ENCODE peak calls at places on chromosomes 16 and 17, in six cellular contexts. E is transverse colon, W is cardiac muscle cell, M is pancreas, O is tibial artery, T is PC-9. U is an unnamed sample.

GRCh38 chr16:4517812-4518211 is 20.8 kb downstream of the CDIP1 start:
- DNase-seq in M (no peak), T (no peak), W (peak; percentile 57), O (no peak), E (no peak), U (no peak)

GRCh38 chr16:82630219-82630618 is 3.5 kb downstream of the CDH13 start:
- DNase-seq in O (no peak), W (no peak), T (no peak), E (no peak), M (no peak), U (no peak)

GRCh38 chr17:62678214-62678919 is 50.9 kb downstream of the MRC2 start:
- DNase-seq in W (no peak), E (no peak), M (no peak), O (no peak), T (no peak), U (no peak)

GRCh38 chr16:48811478-48811877 is 201.5 kb upstream of the N4BP1 start:
- DNase-seq in E (no peak), M (no peak), W (no peak), T (no peak), O (no peak), U (no peak)

GRCh38 chr16:25771812-25772568 is 80.2 kb downstream of the HS3ST4 start:
- DNase-seq in T (no peak), O (no peak), M (no peak), W (no peak), E (no peak), U (no peak)

GRCh38 chr17:14205992-14206461 is 30.6 kb downstream of the CDRT15 start:
- DNase-seq in E (peak; percentile 78), W (no peak), T (peak; percentile 94), M (peak; percentile 88), O (no peak), U (no peak)

GRCh38 chr16:20359997-20360396 is 7.5 kb upstream of the UMOD start:
- DNase-seq in E (no peak), W (no peak), M (peak; percentile 34), T (no peak), O (no peak), U (no peak)

GRCh38 chr17:178292-179065 is 3.0 kb downstream of the DOC2B start:
- DNase-seq in M (no peak), O (no peak), T (no peak), W (no peak), E (no peak), U (no peak)

GRCh38 chr16:57803413-57803990 is 1.2 kb upstream of the KIFC3 start:
- DNase-seq in E (no peak), O (no peak), W (peak; percentile 64), T (no peak), M (peak; percentile 32), U (no peak)

GRCh38 chr16:56667581-56668571 is at the start of gene MT1G:
- DNase-seq in O (no peak), T (no peak), M (peak; percentile 94), E (peak; percentile 74), W (peak; percentile 56), U (no peak)

GRCh38 chr17:51848451-51848850 is 310.1 kb downstream of the CA10 start:
- DNase-seq in E (no peak), O (no peak), T (no peak), W (no peak), M (no peak), U (no peak)

GRCh38 chr16:7513429-7513828 is 180.8 kb downstream of the RBFOX1 start:
- DNase-seq in E (no peak), O (no peak), T (no peak), M (no peak), W (no peak), U (no peak)

GRCh38 chr17:19728114-19728495 is 11.7 kb upstream of the SLC47A2 start:
- DNase-seq in W (peak; percentile 89), M (peak; percentile 93), E (peak; percentile 80), T (peak; percentile 89), O (peak; percentile 90), U (peak; percentile 40)

GRCh38 chr17:54948380-54948779 is 20.1 kb downstream of the COX11 start:
- DNase-seq in T (peak; percentile 90), W (peak; percentile 58), E (no peak), M (no peak), O (no peak), U (no peak)

GRCh38 chr17:55734128-55734781 is 11.6 kb upstream of the TMEM100 start:
- DNase-seq in M (no peak), O (no peak), W (peak; percentile 24), E (no peak), T (no peak), U (no peak)

GRCh38 chr16:79169239-79169638 is 431.3 kb downstream of the MAF start:
- DNase-seq in E (no peak), M (no peak), T (no peak), O (no peak), W (no peak), U (no peak)

GRCh38 chr17:62653831-62654829 is 26.7 kb downstream of the MRC2 start:
- DNase-seq in W (peak; percentile 66), M (no peak), O (peak; percentile 44), E (peak; percentile 28), T (no peak), U (no peak)

GRCh38 chr17:33017366-33017765 is 25.7 kb downstream of the SPACA3 start:
- DNase-seq in M (no peak), W (no peak), E (no peak), T (no peak), O (no peak), U (no peak)

GRCh38 chr17:78748730-78749317 is 33.2 kb downstream of the CYTH1 start:
- DNase-seq in T (peak; percentile 46), E (peak; percentile 68), O (peak; percentile 73), W (peak; percentile 54), M (no peak), U (no peak)

GRCh38 chr16:88458773-88459235 is 5.7 kb downstream of the ZFPM1 start:
- DNase-seq in O (no peak), W (no peak), M (no peak), E (no peak), T (no peak), U (no peak)

GRCh38 chr17:68060336-68060735 is 24.8 kb downstream of the KPNA2 start:
- DNase-seq in M (no peak), W (no peak), T (no peak), O (no peak), E (no peak), U (no peak)

GRCh38 chr17:79658811-79659207 is 48.0 kb upstream of the RBFOX3 start:
- DNase-seq in O (no peak), E (peak; percentile 26), M (no peak), W (peak; percentile 45), T (no peak), U (no peak)

GRCh38 chr16:85335584-85336492 is 223.6 kb upstream of the CIBAR2 start:
- DNase-seq in M (no peak), E (peak; percentile 66), O (no peak), T (no peak), W (peak; percentile 43), U (no peak)

GRCh38 chr17:42098747-42099399 is 600 bp upstream of the ZNF385C start:
- DNase-seq in O (no peak), M (no peak), W (no peak), E (no peak), T (no peak), U (no peak)

GRCh38 chr17:71109697-71110096 is 940.4 kb downstream of the KCNJ2 start:
- DNase-seq in E (no peak), W (no peak), T (no peak), O (no peak), M (no peak), U (no peak)

GRCh38 chr17:80285237-80285920 is 24.7 kb downstream of the RNF213 start:
- DNase-seq in O (no peak), M (no peak), W (no peak), T (no peak), E (no peak), U (no peak)

GRCh38 chr17:19331134-19331533 is 31.4 kb downstream of the B9D1 start:
- DNase-seq in W (peak; percentile 70), T (peak; percentile 52), O (no peak), E (no peak), M (no peak), U (no peak)

GRCh38 chr16:3963203-3963602 is 82.7 kb upstream of the CREBBP start:
- DNase-seq in M (no peak), T (no peak), W (peak; percentile 30), E (no peak), O (no peak), U (no peak)

GRCh38 chr17:81486174-81486810 is 26.3 kb downstream of the ACTG1 start:
- DNase-seq in M (no peak), E (no peak), W (no peak), T (no peak), O (no peak), U (no peak)
- H3K27ac ChIP-seq in M (no peak overlapping the region), E (no peak overlapping the region), W (no peak overlapping the region), T (no peak overlapping the region), O (no peak overlapping the region), U (no peak overlapping the region)

DNA sequence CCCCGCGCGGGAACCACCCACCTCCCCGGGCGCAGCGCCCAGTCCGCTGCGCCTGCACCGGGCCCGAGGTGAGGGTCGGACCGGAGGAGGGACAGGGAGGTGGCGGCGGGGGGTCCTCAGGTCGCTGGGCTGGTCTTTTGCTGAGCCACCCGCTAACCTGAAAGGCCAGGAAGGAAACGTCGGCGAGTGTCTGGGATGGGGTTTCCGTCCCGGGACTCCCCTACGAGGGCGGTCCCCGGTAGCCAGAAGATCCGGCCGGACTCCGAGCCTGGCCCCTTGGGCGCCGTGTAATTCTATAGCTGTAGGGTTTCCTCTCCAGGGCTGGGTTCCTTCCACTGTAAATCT is 5.0 kb downstream of the TBX2 start:
- DNase-seq in E (no peak), M (peak; percentile 55), O (no peak), W (no peak), T (no peak), U (no peak)
- H3K4me3 ChIP-seq in E (no peak overlapping the region), M (no peak overlapping the region), O (peak overlapping the region; percentile 77), W (peak overlapping the region; percentile 63), T (no peak overlapping the region), U (peak overlapping the region; percentile 87)

DNA sequence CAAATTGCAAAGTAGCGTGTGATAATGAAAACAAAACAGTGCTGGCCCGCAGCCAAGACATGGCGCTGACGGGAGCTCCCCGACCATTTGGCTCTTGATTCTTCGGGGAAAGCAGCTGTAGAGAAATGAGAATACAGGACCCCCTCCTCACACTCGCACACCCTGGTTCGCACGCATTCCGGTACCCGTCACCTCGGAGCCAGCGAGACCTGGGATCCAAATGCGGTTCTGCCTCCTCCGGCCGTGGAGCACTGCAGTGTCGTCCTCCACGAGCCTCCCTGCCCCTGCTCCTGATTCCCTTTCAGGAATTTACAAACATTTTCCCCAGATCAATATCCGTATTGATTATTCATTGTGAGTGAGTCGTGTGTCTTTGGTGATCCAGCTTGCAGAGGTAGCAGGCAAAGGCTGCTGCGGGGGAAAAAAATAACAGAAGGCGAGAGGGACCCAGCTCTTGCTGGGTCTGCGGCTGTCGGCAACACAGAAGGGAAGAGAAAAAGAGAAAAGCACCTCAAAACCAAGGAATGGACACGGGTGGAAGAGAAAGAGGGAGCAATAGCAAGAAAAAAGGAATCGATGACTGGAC is 184.1 kb upstream of the ZFHX3 start:
- DNase-seq in E (no peak), O (no peak), W (peak; percentile 14), M (peak; percentile 39), T (no peak), U (no peak)
- H3K27ac ChIP-seq in E (no peak overlapping the region), O (no peak overlapping the region), W (no peak overlapping the region), M (no peak overlapping the region), T (no peak overlapping the region), U (no peak overlapping the region)

DNA sequence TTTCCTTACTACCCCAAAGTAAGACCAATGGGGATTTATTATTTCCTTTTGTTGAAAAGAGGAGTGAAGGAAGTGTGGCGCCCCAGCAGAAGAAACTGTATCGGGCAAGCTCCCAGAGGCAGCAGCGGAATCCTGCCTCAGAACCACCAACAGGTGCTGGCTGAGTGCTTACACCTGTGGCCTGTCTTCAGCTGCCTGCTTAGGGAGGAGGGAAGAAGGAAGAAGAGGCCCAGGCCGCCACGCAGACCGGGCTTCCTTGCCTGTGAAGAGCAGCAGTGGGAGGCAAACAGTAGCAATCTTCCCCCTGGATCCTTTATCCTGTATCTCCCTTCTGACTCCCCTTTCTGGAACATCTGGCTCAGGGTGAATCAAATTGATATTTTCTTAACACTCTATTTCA is 134.7 kb downstream of the AATF start:
- DNase-seq in T (no peak), O (no peak), W (no peak), E (no peak), M (no peak), U (no peak)
- H3K4me3 ChIP-seq in T (no peak overlapping the region), O (no peak overlapping the region), W (no peak overlapping the region), E (no peak overlapping the region), M (no peak overlapping the region), U (no peak overlapping the region)